ENCODE peak calls at places on chromosomes 11 and 22, in nine cellular contexts. M is stomach, A is mammary epithelial cell, P is lower lobe of right lung, Z is tibial artery, V is heart right ventricle, B is thoracic aorta, G is brain microvascular endothelial cell, R is GM12878. O is an unnamed sample.

GRCh38 chr22:36417281-36417686 is 29.5 kb upstream of the MYH9 start:
- DNase-seq in M (peak), A (peak), P (peak), Z (no peak), V (no peak), B (no peak), G (no peak), R (no peak), O (no peak)

GRCh38 chr11:7637447-7638157 is 35.7 kb downstream of the CYB5R2 start:
- DNase-seq in M (no peak), A (peak), P (no peak), Z (peak), V (no peak), B (no peak), G (peak), R (no peak), O (no peak)

GRCh38 chr11:34250732-34251639 is 106.8 kb downstream of the ABTB2 start:
- DNase-seq in M (peak), A (peak), P (peak), Z (peak), V (peak), B (peak), G (peak), R (no peak), O (peak)

GRCh38 chr11:6629892-6630631 is 10.8 kb upstream of the TPP1 start:
- DNase-seq in M (peak), A (no peak), P (no peak), Z (no peak), V (no peak), B (no peak), G (no peak), R (no peak), O (no peak)

GRCh38 chr22:43951966-43952365 is 3.3 kb upstream of the SAMM50 start:
- DNase-seq in M (no peak), A (no peak), P (no peak), Z (no peak), V (no peak), B (no peak), G (no peak), R (no peak), O (no peak)

GRCh38 chr11:66003291-66003690 is 988 bp downstream of the BANF1 start:
- DNase-seq in M (no peak), A (no peak), P (no peak), Z (no peak), V (no peak), B (no peak), G (no peak), R (no peak), O (no peak)

GRCh38 chr11:91158901-91159537 is 936.2 kb upstream of the CHORDC1 start:
- DNase-seq in M (no peak), A (peak), P (no peak), Z (no peak), V (no peak), B (no peak), G (no peak), R (no peak), O (no peak)

GRCh38 chr11:73283316-73284035 is 11.3 kb downstream of the P2RY6 start:
- DNase-seq in M (no peak), A (peak), P (no peak), Z (no peak), V (no peak), B (no peak), G (no peak), R (no peak), O (no peak)

GRCh38 chr22:24984122-24984521 is 31.6 kb downstream of the KIAA1671 start:
- DNase-seq in M (no peak), A (no peak), P (no peak), Z (no peak), V (no peak), B (no peak), G (no peak), R (no peak), O (no peak)

GRCh38 chr11:36296925-36297604 is 977 bp downstream of the PRR5L start:
- DNase-seq in M (no peak), A (no peak), P (no peak), Z (no peak), V (no peak), B (no peak), G (peak), R (no peak), O (peak)

GRCh38 chr11:66011239-66011784 is 496 bp upstream of the CST6 start:
- DNase-seq in M (no peak), A (peak), P (peak), Z (no peak), V (no peak), B (no peak), G (peak), R (no peak), O (no peak)

GRCh38 chr22:19825904-19826618 is 28.6 kb downstream of the GNB1L start:
- DNase-seq in M (peak), A (no peak), P (no peak), Z (no peak), V (no peak), B (no peak), G (no peak), R (no peak), O (no peak)

GRCh38 chr22:50696251-50696798 is 23.7 kb downstream of the SHANK3 start:
- DNase-seq in M (no peak), A (peak), P (peak), Z (no peak), V (no peak), B (no peak), G (no peak), R (no peak), O (no peak)

GRCh38 chr11:6319001-6319878 is 1.1 kb downstream of the CAVIN3 start:
- DNase-seq in M (peak), A (peak), P (peak), Z (peak), V (peak), B (peak), G (peak), R (no peak), O (no peak)

GRCh38 chr11:86608251-86608799 is 64.1 kb downstream of the ME3 start:
- DNase-seq in M (peak), A (peak), P (peak), Z (peak), V (peak), B (no peak), G (peak), R (peak), O (peak)

GRCh38 chr11:67675058-67675747 is 780 bp upstream of the ALDH3B2 start:
- DNase-seq in M (no peak), A (no peak), P (no peak), Z (no peak), V (no peak), B (no peak), G (no peak), R (no peak), O (no peak)

DNA sequence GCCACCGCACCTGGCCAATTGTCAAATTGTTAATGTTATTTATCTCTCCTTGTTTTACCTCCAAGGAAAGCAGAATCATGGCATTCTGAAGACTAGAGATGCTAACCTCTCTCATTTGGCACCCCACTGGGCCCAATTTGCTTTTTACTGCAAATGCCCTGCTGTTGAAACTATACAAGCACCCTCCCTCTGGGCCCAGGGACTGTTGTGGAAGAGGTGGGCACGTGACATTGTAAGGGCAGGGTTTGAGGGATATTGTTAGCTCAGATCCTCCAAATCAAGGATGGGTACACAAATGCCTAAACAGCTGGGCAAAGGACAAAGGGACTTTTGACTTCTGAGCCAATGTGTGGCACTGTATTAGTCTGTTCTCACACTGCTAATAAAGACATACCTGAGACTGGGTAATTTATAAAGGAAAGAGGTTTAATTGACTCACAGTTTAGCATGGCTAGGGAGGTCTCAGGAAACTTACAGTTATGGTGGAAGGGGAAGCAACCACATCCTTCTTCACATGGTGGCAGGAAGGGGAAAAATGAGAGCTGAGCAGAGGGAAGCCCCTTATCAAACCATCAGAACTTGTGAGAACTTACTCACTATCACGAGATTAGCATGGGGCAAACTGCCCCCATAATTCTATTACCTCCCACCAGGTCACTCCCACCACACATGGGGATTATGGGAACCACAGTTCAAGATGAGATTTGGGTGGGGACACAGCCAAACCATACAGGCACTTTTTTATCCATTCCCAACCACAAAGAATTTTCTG is 6.5 kb upstream of the ALDH3B2 start:
- DNase-seq in M (no peak), A (no peak), P (no peak), Z (no peak), V (no peak), B (no peak), G (no peak), R (no peak), O (no peak)
- H3K27ac ChIP-seq in M (no peak), A (no peak), P (no peak), Z (no peak), V (no peak), B (no peak), G (no peak), R (no peak), O (no peak)

GRCh38 chr11:124122123-124122522 is 6.9 kb downstream of the VWA5A start:
- DNase-seq in M (no peak), A (no peak), P (no peak), Z (no peak), V (no peak), B (no peak), G (no peak), R (no peak), O (no peak)

GRCh38 chr11:124119103-124119502 is 3.9 kb downstream of the VWA5A start:
- DNase-seq in M (no peak), A (no peak), P (no peak), Z (no peak), V (no peak), B (no peak), G (no peak), R (no peak), O (no peak)

GRCh38 chr11:124123587-124123986 is 8.3 kb downstream of the VWA5A start:
- DNase-seq in M (no peak), A (no peak), P (no peak), Z (no peak), V (no peak), B (no peak), G (no peak), R (no peak), O (peak)
- TF ChIP-seq CTCF in M (no peak), A (peak), P (no peak), Z (no peak), V (no peak), B (no peak), G (peak), R (no peak), O (peak)

DNA sequence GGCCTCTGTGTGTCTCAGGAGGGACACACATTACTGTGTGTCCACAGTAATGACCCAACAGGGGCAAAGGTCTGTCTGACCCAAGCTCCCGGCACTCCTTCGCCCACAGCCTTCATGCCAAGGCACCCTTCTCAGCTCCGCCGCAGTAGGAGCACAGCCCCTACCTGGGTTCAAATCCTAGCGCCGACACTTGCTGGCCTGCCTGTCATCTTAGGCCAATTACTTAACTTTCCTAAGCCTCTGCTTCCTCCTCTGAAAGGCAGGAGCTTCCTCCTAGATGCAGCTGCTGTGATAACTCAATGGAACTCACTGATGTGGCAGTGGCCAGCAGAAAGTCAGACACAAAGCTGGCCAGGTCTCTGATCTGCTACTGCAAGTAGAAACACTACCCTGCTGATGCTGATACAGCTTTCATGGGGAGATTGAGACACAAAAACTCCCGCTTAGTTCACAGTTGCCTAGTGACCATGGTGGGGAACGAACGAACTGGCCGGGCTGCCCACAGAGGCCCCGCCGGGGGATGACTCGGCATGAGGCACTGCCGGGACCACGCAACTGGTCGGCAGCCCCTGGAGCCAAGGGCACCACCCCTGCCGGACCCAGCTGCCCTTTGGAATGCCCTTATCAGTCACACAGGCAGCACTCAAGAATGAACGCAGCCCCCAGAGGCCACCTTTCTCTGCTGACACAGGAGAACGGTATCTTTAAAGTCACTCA is 8.1 kb downstream of the EHD1 start:
- DNase-seq in M (no peak), A (peak), P (no peak), Z (peak), V (peak), B (no peak), G (peak), R (no peak), O (no peak)
- H3K27ac ChIP-seq in M (peak), A (peak), P (peak), Z (peak), V (peak), B (peak), G (peak), R (peak), O (peak)

GRCh38 chr11:67630943-67631331 is 1.2 kb upstream of the NUDT8 start:
- DNase-seq in M (no peak), A (no peak), P (no peak), Z (no peak), V (no peak), B (no peak), G (no peak), R (no peak), O (no peak)
- TF ChIP-seq CTCF in M (no peak), A (no peak), P (no peak), Z (no peak), V (peak), B (no peak), G (no peak), R (no peak), O (no peak)

GRCh38 chr22:18064636-18065035 is 13.2 kb upstream of the PEX26 start:
- DNase-seq in M (no peak), A (no peak), P (no peak), Z (no peak), V (no peak), B (no peak), G (no peak), R (no peak), O (no peak)
- H3K27ac ChIP-seq in M (peak), A (no peak), P (no peak), Z (no peak), V (no peak), B (no peak), G (no peak), R (no peak), O (no peak)

O was measured in A673.